ENCODE peak calls at places on chromosomes 6 and 20, in five cellular contexts. One of them, this sample, is unnamed.

GRCh38 chr6:128112494-128112893 is 211.6 kb upstream of the THEMIS start:
- DNase-seq in AG04450: no peak
- DNase-seq in BJ: no peak
- DNase-seq in HFFc6: no peak
- DNase-seq in SK-N-SH: no peak
- DNase-seq in this sample: no peak

GRCh38 chr20:63265891-63266515 is 6.6 kb upstream of the ARFGAP1 start:
- DNase-seq in AG04450: peak; percentile 7
- DNase-seq in BJ: no peak
- DNase-seq in HFFc6: peak; percentile 58
- DNase-seq in SK-N-SH: no peak
- DNase-seq in this sample: peak; percentile 25

GRCh38 chr6:80548496-80548895 is 442.0 kb downstream of the BCKDHB start:
- DNase-seq in AG04450: no peak
- DNase-seq in BJ: no peak
- DNase-seq in HFFc6: no peak
- DNase-seq in SK-N-SH: no peak
- DNase-seq in this sample: peak; percentile 94

GRCh38 chr6:148761532-148761951 is 14.7 kb downstream of the UST start:
- DNase-seq in AG04450: no peak
- DNase-seq in BJ: no peak
- DNase-seq in HFFc6: no peak
- DNase-seq in SK-N-SH: no peak
- DNase-seq in this sample: no peak

GRCh38 chr6:101395345-101395744 is 1.8 kb downstream of the GRIK2 start:
- DNase-seq in AG04450: no peak
- DNase-seq in BJ: no peak
- DNase-seq in HFFc6: peak; percentile 28
- DNase-seq in SK-N-SH: no peak
- DNase-seq in this sample: no peak

GRCh38 chr6:80341330-80341729 is 234.9 kb downstream of the BCKDHB start:
- DNase-seq in AG04450: peak; percentile 81
- DNase-seq in BJ: peak; percentile 3
- DNase-seq in HFFc6: peak; percentile 41
- DNase-seq in SK-N-SH: no peak
- DNase-seq in this sample: peak; percentile 14

GRCh38 chr6:41344865-41345264 is 9.5 kb downstream of the NCR2 start:
- DNase-seq in AG04450: no peak
- DNase-seq in BJ: no peak
- DNase-seq in HFFc6: no peak
- DNase-seq in SK-N-SH: no peak
- DNase-seq in this sample: no peak

GRCh38 chr6:124961784-124962611 is at the start of gene RNF217:
- DNase-seq in AG04450: no peak
- DNase-seq in BJ: no peak
- DNase-seq in HFFc6: peak; percentile 48
- DNase-seq in SK-N-SH: peak; percentile 34
- DNase-seq in this sample: no peak

GRCh38 chr6:147384029-147384428 is 124.5 kb upstream of the SAMD5 start:
- DNase-seq in AG04450: no peak
- DNase-seq in BJ: no peak
- DNase-seq in HFFc6: no peak
- DNase-seq in SK-N-SH: no peak
- DNase-seq in this sample: no peak

GRCh38 chr20:15446373-15446772 is 1109.0 kb upstream of the FLRT3 start:
- DNase-seq in AG04450: no peak
- DNase-seq in BJ: no peak
- DNase-seq in HFFc6: no peak
- DNase-seq in SK-N-SH: no peak
- DNase-seq in this sample: no peak

GRCh38 chr6:12557760-12558159 is 158.8 kb upstream of the PHACTR1 start:
- DNase-seq in AG04450: no peak
- DNase-seq in BJ: no peak
- DNase-seq in HFFc6: peak; percentile 11
- DNase-seq in SK-N-SH: no peak
- DNase-seq in this sample: no peak

GRCh38 chr20:52268184-52268583 is 76.6 kb upstream of the ZFP64 start:
- DNase-seq in AG04450: no peak
- DNase-seq in BJ: no peak
- DNase-seq in HFFc6: peak; percentile 30
- DNase-seq in SK-N-SH: no peak
- DNase-seq in this sample: no peak

GRCh38 chr6:16496210-16496609 is 257.8 kb downstream of the GMPR start:
- DNase-seq in AG04450: no peak
- DNase-seq in BJ: no peak
- DNase-seq in HFFc6: no peak
- DNase-seq in SK-N-SH: no peak
- DNase-seq in this sample: no peak

GRCh38 chr6:25882066-25882496 is 8.0 kb upstream of the SLC17A3 start:
- DNase-seq in AG04450: no peak
- DNase-seq in BJ: no peak
- DNase-seq in HFFc6: no peak
- DNase-seq in SK-N-SH: no peak
- DNase-seq in this sample: no peak

GRCh38 chr6:157304840-157305675 is 18.3 kb downstream of the TMEM242 start:
- DNase-seq in AG04450: no peak
- DNase-seq in BJ: peak; percentile 23
- DNase-seq in HFFc6: peak; percentile 9
- DNase-seq in SK-N-SH: no peak
- DNase-seq in this sample: no peak

GRCh38 chr6:3949531-3949930 is 100.4 kb downstream of the FAM50B start:
- DNase-seq in AG04450: no peak
- DNase-seq in BJ: no peak
- DNase-seq in HFFc6: no peak
- DNase-seq in SK-N-SH: no peak
- DNase-seq in this sample: no peak

GRCh38 chr6:111297776-111298175 is 185.2 kb downstream of the REV3L start:
- DNase-seq in AG04450: no peak
- DNase-seq in BJ: no peak
- DNase-seq in HFFc6: no peak
- DNase-seq in SK-N-SH: no peak
- DNase-seq in this sample: no peak

GRCh38 chr6:139371421-139372253 is 2.8 kb downstream of the CITED2 start:
- DNase-seq in AG04450: no peak
- DNase-seq in BJ: no peak
- DNase-seq in HFFc6: peak; percentile 66
- DNase-seq in SK-N-SH: no peak
- DNase-seq in this sample: no peak

GRCh38 chr6:56899753-56900152 is 55.2 kb upstream of the BEND6 start:
- DNase-seq in AG04450: no peak
- DNase-seq in BJ: no peak
- DNase-seq in HFFc6: no peak
- DNase-seq in SK-N-SH: no peak
- DNase-seq in this sample: no peak

GRCh38 chr6:4270799-4271198 is 135.4 kb upstream of the ECI2 start:
- DNase-seq in AG04450: no peak
- DNase-seq in BJ: no peak
- DNase-seq in HFFc6: peak; percentile 28
- DNase-seq in SK-N-SH: no peak
- DNase-seq in this sample: peak; percentile 13

GRCh38 chr20:62122659-62123449 is 579 bp downstream of the LSM14B start:
- DNase-seq in AG04450: no peak
- DNase-seq in BJ: no peak
- DNase-seq in HFFc6: no peak
- DNase-seq in SK-N-SH: peak; percentile 78
- DNase-seq in this sample: no peak

This sample was measured in AG09309.